ENCODE peak calls at places on chromosomes 6 and 20, in five cellular contexts. H is HCT116, I is sigmoid colon, Y is ascending aorta, D is SK-N-SH. Z is an unnamed sample.

GRCh38 chr6:35810831-35811698 is 5.9 kb downstream of the LHFPL5 start:
- DNase-seq in H (peak; percentile 76), I (no peak), Y (no peak), D (no peak), Z (no peak)

GRCh38 chr20:3307695-3308094 is 68.7 kb upstream of the SLC4A11 start:
- DNase-seq in H (no peak), I (no peak), Y (no peak), D (no peak), Z (no peak)

GRCh38 chr6:9502991-9503761 is 911.7 kb downstream of the TFAP2A start:
- DNase-seq in H (no peak), I (no peak), Y (no peak), D (no peak), Z (no peak)

GRCh38 chr6:122389704-122390103 is 9.7 kb upstream of the HSF2 start:
- DNase-seq in H (no peak), I (no peak), Y (no peak), D (no peak), Z (no peak)

GRCh38 chr6:92577077-92577719 is 842.2 kb downstream of the EPHA7 start:
- DNase-seq in H (no peak), I (no peak), Y (no peak), D (no peak), Z (no peak)

GRCh38 chr6:56842602-56843475 is 112.1 kb upstream of the BEND6 start:
- DNase-seq in H (no peak), I (peak; percentile 67), Y (peak; percentile 72), D (peak; percentile 36), Z (peak; percentile 48)

GRCh38 chr6:139877828-139878405 is 503.5 kb upstream of the CITED2 start:
- DNase-seq in H (no peak), I (no peak), Y (no peak), D (no peak), Z (no peak)

GRCh38 chr6:34292954-34293353 is 44.1 kb upstream of the SMIM29 start:
- DNase-seq in H (no peak), I (no peak), Y (no peak), D (no peak), Z (no peak)

GRCh38 chr6:31622678-31623077 is 2.2 kb downstream of the PRRC2A start:
- DNase-seq in H (no peak), I (no peak), Y (no peak), D (peak; percentile 10), Z (no peak)
- H3K4me3 ChIP-seq in H (no peak overlapping the region), I (no peak overlapping the region), Y (no peak overlapping the region), D (peak overlapping the region; percentile 98), Z (no peak overlapping the region)

GRCh38 chr6:1181939-1182338 is 130.0 kb upstream of the FOXQ1 start:
- DNase-seq in H (no peak), I (no peak), Y (no peak), D (no peak), Z (no peak)

GRCh38 chr6:1175877-1176276 is 136.0 kb upstream of the FOXQ1 start:
- DNase-seq in H (no peak), I (no peak), Y (no peak), D (no peak), Z (no peak)

GRCh38 chr6:1179571-1180459 is 132.1 kb upstream of the FOXQ1 start:
- DNase-seq in H (no peak), I (no peak), Y (no peak), D (no peak), Z (no peak)

GRCh38 chr6:1178590-1178989 is 133.3 kb upstream of the FOXQ1 start:
- DNase-seq in H (no peak), I (no peak), Y (no peak), D (no peak), Z (no peak)

DNA sequence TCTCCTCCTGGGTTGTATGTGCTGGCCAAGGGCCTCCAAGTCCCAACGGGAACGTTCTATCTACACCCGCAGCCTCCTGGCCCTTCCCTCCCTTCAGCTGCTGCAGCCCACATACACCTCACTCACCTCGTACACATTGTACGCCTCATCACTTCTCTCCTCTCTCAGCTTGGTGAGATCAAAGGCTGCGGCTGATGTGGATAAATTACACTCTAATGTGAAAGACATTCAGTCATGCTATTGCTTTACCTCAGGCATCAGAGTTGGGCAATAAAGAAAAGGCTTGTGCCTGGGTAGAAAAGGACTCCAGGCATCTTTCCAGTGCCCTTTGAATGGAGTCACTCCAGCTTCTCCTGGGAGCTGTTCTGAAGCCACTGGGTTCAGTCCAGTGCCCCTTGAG is 135.3 kb upstream of the FOXQ1 start:
- DNase-seq in H (no peak), I (no peak), Y (no peak), D (no peak), Z (no peak)
- H3K27ac ChIP-seq in H (no peak overlapping the region), I (no peak overlapping the region), Y (no peak overlapping the region), D (no peak overlapping the region), Z (no peak overlapping the region)

GRCh38 chr6:19691465-19692167 is 145.6 kb upstream of the ID4 start:
- DNase-seq in H (no peak), I (no peak), Y (no peak), D (peak; percentile 15), Z (no peak)
- H3K4me3 ChIP-seq in H (no peak overlapping the region), I (peak overlapping the region; percentile 17), Y (peak overlapping the region; percentile 59), D (peak overlapping the region; percentile 49), Z (peak overlapping the region; percentile 18)

DNA sequence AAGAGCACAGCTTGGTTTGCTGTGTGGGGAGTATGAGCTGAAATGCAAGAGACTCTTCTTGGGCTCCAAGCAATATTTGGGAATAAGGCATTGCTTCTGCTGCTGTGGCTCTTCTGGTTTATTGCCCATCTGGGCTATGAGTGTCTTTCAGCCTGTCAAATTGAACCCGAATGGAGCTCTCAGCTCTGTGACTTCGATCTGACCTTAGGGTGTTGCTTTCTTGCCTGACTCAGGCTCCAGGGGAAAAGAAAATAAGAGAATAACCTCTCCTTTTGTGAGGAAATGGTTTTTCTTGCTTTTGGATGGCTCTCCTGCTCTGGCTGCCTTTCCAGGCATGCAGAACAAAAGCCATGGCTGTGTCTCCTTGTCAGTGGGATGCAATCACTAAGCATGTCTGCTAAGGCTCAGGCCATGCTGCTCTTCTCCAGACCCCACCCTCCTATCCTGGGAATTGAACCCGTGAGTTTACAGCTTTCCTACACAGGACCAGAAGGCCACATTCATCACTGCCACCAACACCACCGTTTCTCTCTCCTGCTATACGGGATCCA is 169.4 kb upstream of the JAG1 start:
- DNase-seq in H (no peak), I (no peak), Y (no peak), D (no peak), Z (no peak)
- H3K27ac ChIP-seq in H (no peak overlapping the region), I (no peak overlapping the region), Y (no peak overlapping the region), D (no peak overlapping the region), Z (no peak overlapping the region)

GRCh38 chr6:28226460-28226859 is 1.4 kb downstream of the ZSCAN9 start:
- DNase-seq in H (no peak), I (no peak), Y (no peak), D (no peak), Z (no peak)
- H3K4me3 ChIP-seq in H (peak overlapping the region; percentile 83), I (no peak overlapping the region), Y (no peak overlapping the region), D (peak overlapping the region; percentile 78), Z (no peak overlapping the region)

Z was measured in left lung.